ENCODE peak calls at places on chromosomes 12 and 14, in four cellular contexts. H, A, P and I are unnamed samples.

GRCh38 chr12:89353823-89354629 is 1.7 kb upstream of the DUSP6 start:
- DNase-seq in H (peak; percentile 87), A (peak; percentile 35), P (peak; percentile 93), I (peak; percentile 40)

GRCh38 chr12:58269476-58269875 is 328.1 kb downstream of the ATP23 start:
- DNase-seq in P (no peak), H (no peak), A (no peak), I (no peak)

GRCh38 chr12:92133795-92134637 is 11.6 kb downstream of the BTG1 start:
- DNase-seq in P (no peak), H (no peak), A (peak; percentile 22), I (no peak)

GRCh38 chr12:59055204-59055839 is 135.0 kb upstream of the LRIG3 start:
- DNase-seq in A (no peak), P (no peak), H (no peak), I (no peak)

GRCh38 chr12:70576341-70577282 is 60.6 kb downstream of the PTPRB start:
- DNase-seq in P (no peak), H (peak; percentile 69), A (peak; percentile 95), I (peak; percentile 89)

GRCh38 chr12:81141220-81141619 is 63.3 kb downstream of the ACSS3 start:
- DNase-seq in H (no peak), A (no peak), P (no peak), I (no peak)

GRCh38 chr14:50946234-50946935 is 2.1 kb upstream of the PYGL start:
- DNase-seq in A (no peak), H (no peak), P (no peak), I (no peak)

GRCh38 chr12:107677671-107678070 is 7.9 kb upstream of the PWP1 start:
- DNase-seq in P (no peak), H (no peak), A (no peak), I (no peak)

GRCh38 chr12:130673036-130673705 is 42.9 kb downstream of the RIMBP2 start:
- DNase-seq in P (no peak), H (no peak), A (no peak), I (no peak)

GRCh38 chr12:124916370-124917134 is 2.1 kb upstream of the UBC start:
- DNase-seq in P (no peak), H (no peak), A (peak; percentile 94), I (no peak)

GRCh38 chr14:103696466-103697071 is 18.7 kb downstream of the XRCC3 start:
- DNase-seq in H (no peak), A (peak; percentile 28), P (no peak), I (no peak)

GRCh38 chr12:2416158-2416557 is 363.4 kb downstream of the CACNA1C start:
- DNase-seq in A (no peak), P (no peak), H (no peak), I (no peak)

GRCh38 chr12:75480469-75480949 is at the start of gene GLIPR1:
- DNase-seq in A (peak; percentile 75), P (no peak), H (no peak), I (peak; percentile 45)

GRCh38 chr14:35403085-35403396 is 1.5 kb downstream of the NFKBIA start:
- DNase-seq in A (no peak), P (no peak), H (no peak), I (peak; percentile 18)

GRCh38 chr12:93895096-93895460 is 217.9 kb downstream of the CRADD start:
- DNase-seq in P (no peak), A (no peak), H (no peak), I (no peak)

GRCh38 chr14:94408546-94409095 is 20.2 kb upstream of the SERPINA1 start:
- DNase-seq in A (no peak), H (no peak), P (no peak), I (no peak)

GRCh38 chr12:64825143-64826011 is 930 bp downstream of the TBC1D30 start:
- DNase-seq in A (no peak), H (no peak), P (peak; percentile 25), I (no peak)

GRCh38 chr12:25583545-25583944 is 30.5 kb upstream of the LMNTD1 start:
- DNase-seq in A (peak; percentile 38), H (peak; percentile 49), P (peak; percentile 27), I (peak; percentile 11)

GRCh38 chr12:96434107-96434506 is 33.9 kb upstream of the CDK17 start:
- DNase-seq in A (no peak), H (no peak), P (no peak), I (no peak)

GRCh38 chr12:81176796-81177195 is 98.9 kb downstream of the ACSS3 start:
- DNase-seq in P (no peak), H (no peak), A (no peak), I (no peak)

GRCh38 chr14:100019156-100019882 is 45.9 kb upstream of the EVL start:
- DNase-seq in H (no peak), P (no peak), A (peak; percentile 86), I (peak; percentile 54)

GRCh38 chr12:52524898-52525591 is 4.9 kb upstream of the KRT5 start:
- DNase-seq in P (no peak), H (no peak), A (no peak), I (no peak)

GRCh38 chr12:6772729-6773661 is 675 bp downstream of the LAG3 start:
- DNase-seq in A (no peak), H (no peak), P (no peak), I (no peak)

GRCh38 chr12:53050426-53051057 is 677 bp downstream of the TNS2 start:
- DNase-seq in P (no peak), H (no peak), A (no peak), I (no peak)

GRCh38 chr12:116559080-116559329 is 176 bp upstream of the MAP1LC3B2 start:
- DNase-seq in P (no peak), A (peak; percentile 28), H (no peak), I (no peak)

GRCh38 chr12:93740721-93741120 is 63.5 kb downstream of the CRADD start:
- DNase-seq in A (no peak), H (no peak), P (no peak), I (no peak)

GRCh38 chr14:104176611-104177010 is 38.2 kb downstream of the KIF26A start:
- DNase-seq in H (no peak), A (no peak), P (no peak), I (no peak)

GRCh38 chr12:56957229-56958052 is at the start of gene RDH16:
- DNase-seq in H (no peak), P (no peak), A (no peak), I (no peak)

GRCh38 chr14:88518592-88519512 is 36.0 kb downstream of the PTPN21 start:
- DNase-seq in H (no peak), A (no peak), P (no peak), I (no peak)

GRCh38 chr12:25788707-25789106 is 169.8 kb upstream of the RASSF8 start:
- DNase-seq in H (no peak), A (no peak), P (no peak), I (no peak)

GRCh38 chr12:124609041-124609984 is 41.9 kb upstream of the NCOR2 start:
- DNase-seq in A (no peak), P (peak; percentile 43), H (no peak), I (no peak)

GRCh38 chr12:58967551-58967950 is 47.2 kb upstream of the LRIG3 start:
- DNase-seq in H (no peak), P (no peak), A (no peak), I (no peak)

GRCh38 chr12:132453361-132454133 is 36.4 kb upstream of the FBRSL1 start:
- DNase-seq in H (no peak), P (no peak), A (no peak), I (no peak)